ENCODE peak calls at places on chromosomes 12 and 14, in six cellular contexts. H, S, X, B, T and N are unnamed samples.

GRCh38 chr14:63493246-63493645 is 49.9 kb downstream of the PPP2R5E start:
- DNase-seq in H (peak), S (peak), X (peak), B (no peak), T (peak), N (no peak)

GRCh38 chr12:52380271-52380694 is 5.2 kb downstream of the KRT84 start:
- DNase-seq in H (peak), S (peak), X (no peak), B (no peak), T (peak), N (peak)

GRCh38 chr14:51446771-51447170 is 204.9 kb upstream of the FRMD6 start:
- DNase-seq in H (no peak), S (no peak), X (no peak), B (no peak), T (peak), N (no peak)

GRCh38 chr14:96363751-96364336 is 518 bp downstream of the GSKIP start:
- DNase-seq in H (peak), S (peak), X (peak), B (peak), T (peak), N (peak)

GRCh38 chr12:79983969-79984629 is 49.2 kb upstream of the PPP1R12A start:
- DNase-seq in H (peak), S (peak), X (peak), B (no peak), T (peak), N (no peak)

GRCh38 chr12:6326316-6326959 is 15.4 kb downstream of the TNFRSF1A start:
- DNase-seq in H (peak), S (peak), X (no peak), B (no peak), T (peak), N (no peak)

GRCh38 chr12:31353730-31354708 is 28.1 kb upstream of the SINHCAF start:
- DNase-seq in H (peak), S (peak), X (no peak), B (no peak), T (no peak), N (no peak)

GRCh38 chr12:54370218-54370730 is 6.0 kb upstream of the GPR84 start:
- DNase-seq in H (peak), S (peak), X (peak), B (no peak), T (peak), N (peak)

GRCh38 chr12:89706551-89707348 is 1.9 kb downstream of the ATP2B1 start:
- DNase-seq in H (peak), S (no peak), X (peak), B (no peak), T (no peak), N (no peak)

GRCh38 chr12:51864701-51865469 is 16.4 kb upstream of the FIGNL2 start:
- DNase-seq in H (peak), S (no peak), X (no peak), B (no peak), T (no peak), N (no peak)

GRCh38 chr14:87049886-87050820 is 942.8 kb downstream of the GALC start:
- DNase-seq in H (peak), S (peak), X (no peak), B (no peak), T (peak), N (no peak)
- TF ChIP-seq CTCF in H (peak), S (peak), X (peak), B (no peak), T (peak), N (no peak)

GRCh38 chr12:42887657-42888056 is 298.1 kb upstream of the PRICKLE1 start:
- DNase-seq in H (no peak), S (peak), X (peak), B (no peak), T (no peak), N (no peak)

GRCh38 chr12:42893802-42894201 is 304.3 kb upstream of the PRICKLE1 start:
- DNase-seq in H (no peak), S (peak), X (peak), B (no peak), T (no peak), N (no peak)

GRCh38 chr12:42893196-42893595 is 303.6 kb upstream of the PRICKLE1 start:
- DNase-seq in H (no peak), S (no peak), X (no peak), B (no peak), T (no peak), N (no peak)

GRCh38 chr12:42892702-42893101 is 303.2 kb upstream of the PRICKLE1 start:
- DNase-seq in H (no peak), S (no peak), X (no peak), B (no peak), T (no peak), N (no peak)
- H3K4me3 ChIP-seq in H (no peak), S (no peak), X (no peak), B (no peak), T (no peak), N (no peak)

GRCh38 chr12:57736743-57737466 is 1.6 kb downstream of the AGAP2 start:
- DNase-seq in H (no peak), S (no peak), X (no peak), B (no peak), T (no peak), N (no peak)

GRCh38 chr12:57738142-57738474 is 434 bp downstream of the AGAP2 start:
- DNase-seq in H (no peak), S (no peak), X (no peak), B (no peak), T (no peak), N (no peak)

GRCh38 chr12:57735952-57736742 is 2.4 kb downstream of the AGAP2 start:
- DNase-seq in H (peak), S (peak), X (no peak), B (no peak), T (peak), N (no peak)

GRCh38 chr12:57738661-57739237 is at the start of gene AGAP2:
- DNase-seq in H (no peak), S (no peak), X (peak), B (no peak), T (no peak), N (no peak)

GRCh38 chr12:57737467-57738141 is 938 bp downstream of the AGAP2 start:
- DNase-seq in H (peak), S (no peak), X (no peak), B (no peak), T (no peak), N (no peak)
- TF ChIP-seq CTCF in H (peak), S (peak), X (no peak), B (no peak), T (no peak), N (no peak)

GRCh38 chr14:73996731-73997107 is 22.4 kb downstream of the ENTPD5 start:
- DNase-seq in H (no peak), S (no peak), X (no peak), B (no peak), T (no peak), N (no peak)
- H3K4me3 ChIP-seq in H (no peak), S (no peak), X (no peak), B (no peak), T (no peak), N (no peak)

GRCh38 chr12:47079894-47080724 is at the start of gene AMIGO2:
- DNase-seq in H (peak), S (peak), X (peak), B (no peak), T (peak), N (peak)

GRCh38 chr12:47078733-47079364 is 572 bp upstream of the PCED1B start:
- DNase-seq in H (peak), S (no peak), X (peak), B (no peak), T (peak), N (no peak)

GRCh38 chr12:47080725-47081502 is 1.2 kb upstream of the AMIGO2 start:
- DNase-seq in H (peak), S (peak), X (peak), B (peak), T (peak), N (peak)

GRCh38 chr12:47078086-47078395 is 1.4 kb upstream of the PCED1B start:
- DNase-seq in H (no peak), S (no peak), X (no peak), B (no peak), T (no peak), N (no peak)

DNA sequence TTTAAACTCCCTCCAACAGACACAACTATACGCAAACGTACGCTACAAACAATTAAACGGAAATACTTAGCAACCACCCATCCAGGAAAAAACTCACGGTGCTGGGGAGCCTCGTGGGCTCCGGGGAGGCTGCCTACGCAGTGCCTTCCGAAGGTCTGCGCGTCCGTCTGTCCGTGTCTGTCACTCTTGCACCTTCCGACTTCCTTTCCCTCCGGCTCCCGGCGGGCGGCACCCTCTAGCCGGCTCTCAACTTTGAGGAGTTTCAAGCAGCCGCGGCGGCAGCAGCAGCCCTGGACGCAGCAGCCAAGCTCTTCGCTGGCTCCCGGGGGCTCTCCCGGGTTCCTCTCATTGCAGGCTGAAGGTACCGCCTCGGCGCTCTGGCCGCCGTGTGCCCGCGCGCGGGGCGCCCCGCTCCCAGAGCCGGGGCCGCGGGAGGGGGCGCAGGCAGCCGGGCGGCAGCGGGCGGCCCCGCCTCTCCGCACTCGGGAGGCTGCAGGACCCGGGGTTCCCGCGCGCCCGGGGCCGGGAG is at the start of gene PCED1B:
- DNase-seq in H (peak), S (peak), X (peak), B (peak), T (peak), N (peak)
- TF ChIP-seq CTCF in H (peak), S (peak), X (no peak), B (no peak), T (peak), N (peak)

GRCh38 chr12:34210183-34210582 is 187.9 kb downstream of the ALG10 start:
- DNase-seq in H (no peak), S (no peak), X (no peak), B (no peak), T (no peak), N (no peak)

GRCh38 chr12:34208331-34209258 is 186.3 kb downstream of the ALG10 start:
- DNase-seq in H (no peak), S (no peak), X (no peak), B (no peak), T (no peak), N (peak)

GRCh38 chr12:34206061-34206785 is 183.9 kb downstream of the ALG10 start:
- DNase-seq in H (no peak), S (no peak), X (no peak), B (no peak), T (no peak), N (peak)

GRCh38 chr12:34209259-34209835 is 187.1 kb downstream of the ALG10 start:
- DNase-seq in H (no peak), S (no peak), X (no peak), B (no peak), T (no peak), N (no peak)

DNA sequence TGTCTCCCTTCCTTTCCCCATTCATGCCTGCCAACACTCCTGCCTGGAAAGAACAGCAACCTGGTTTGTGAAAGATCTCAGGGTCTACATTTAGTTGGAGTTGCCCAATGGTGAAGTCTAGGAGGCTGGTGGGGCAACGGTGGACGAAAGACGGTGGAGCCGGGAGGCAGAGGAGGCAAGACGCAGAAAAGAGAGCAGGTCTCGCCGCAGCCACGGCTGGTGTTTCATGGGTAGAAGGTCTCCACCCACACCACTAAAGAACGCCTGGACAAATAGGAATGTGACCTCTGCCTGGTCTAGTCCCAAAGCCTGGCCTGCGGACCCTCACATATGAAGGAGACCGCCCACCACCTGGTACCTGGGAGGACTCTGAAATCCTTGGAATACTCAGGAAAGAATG is 185.6 kb downstream of the ALG10 start:
- DNase-seq in H (no peak), S (no peak), X (no peak), B (no peak), T (no peak), N (peak)
- H3K4me3 ChIP-seq in H (no peak), S (no peak), X (no peak), B (no peak), T (no peak), N (no peak)

GRCh38 chr12:62021808-62022207 is 238.4 kb upstream of the USP15 start:
- DNase-seq in H (no peak), S (no peak), X (no peak), B (no peak), T (no peak), N (no peak)
- TF ChIP-seq CTCF in H (no peak), S (no peak), X (no peak), B (no peak), T (no peak), N (no peak)